ENCODE peak calls at places on chromosomes 6 and 20, in ten cellular contexts. G is fibroblast of mammary gland, A is heart right ventricle, L is B cell, N is astrocyte of the cerebellum, M is heart left ventricle, D is GM10248, Y is sigmoid colon, F is suprapubic skin, U is astrocyte. E is an unnamed sample.

GRCh38 chr20:14407336-14407735 is 69.9 kb upstream of the FLRT3 start:
- DNase-seq in G (no peak), A (no peak), L (no peak), N (no peak), M (no peak), D (no peak), Y (no peak), F (no peak), U (no peak), E (no peak)

GRCh38 chr6:54031194-54031593 is 80.0 kb upstream of the MLIP start:
- DNase-seq in G (no peak), A (no peak), L (no peak), N (no peak), M (no peak), D (no peak), Y (no peak), F (no peak), U (peak), E (no peak)

GRCh38 chr20:62223571-62223970 is 3.5 kb upstream of the HRH3 start:
- DNase-seq in G (no peak), A (no peak), L (no peak), N (no peak), M (no peak), D (no peak), Y (no peak), F (no peak), U (no peak), E (no peak)

GRCh38 chr6:157670466-157671186 is 152.4 kb upstream of the SNX9 start:
- DNase-seq in G (peak), A (peak), L (no peak), N (no peak), M (no peak), D (no peak), Y (peak), F (no peak), U (no peak), E (no peak)

GRCh38 chr6:100237881-100238280 is 226.8 kb downstream of the SIM1 start:
- DNase-seq in G (no peak), A (no peak), L (no peak), N (no peak), M (no peak), D (no peak), Y (no peak), F (no peak), U (peak), E (no peak)

GRCh38 chr20:21557246-21557982 is 43.5 kb upstream of the NKX2-2 start:
- DNase-seq in G (no peak), A (no peak), L (no peak), N (no peak), M (no peak), D (no peak), Y (no peak), F (no peak), U (no peak), E (no peak)

GRCh38 chr6:155412335-155412734 is 43.3 kb downstream of the NOX3 start:
- DNase-seq in G (peak), A (no peak), L (no peak), N (peak), M (no peak), D (no peak), Y (no peak), F (no peak), U (peak), E (no peak)

GRCh38 chr6:142374090-142374783 is 72.4 kb downstream of the ADGRG6 start:
- DNase-seq in G (no peak), A (no peak), L (no peak), N (no peak), M (no peak), D (no peak), Y (no peak), F (no peak), U (no peak), E (no peak)

GRCh38 chr6:27209659-27210269 is 37.7 kb upstream of the PRSS16 start:
- DNase-seq in G (peak), A (no peak), L (no peak), N (no peak), M (no peak), D (no peak), Y (no peak), F (no peak), U (no peak), E (no peak)

GRCh38 chr20:62428396-62429160 is 1.2 kb upstream of the RBBP8NL start:
- DNase-seq in G (no peak), A (no peak), L (no peak), N (no peak), M (no peak), D (no peak), Y (no peak), F (no peak), U (no peak), E (no peak)

GRCh38 chr6:82507112-82507511 is 143.5 kb downstream of the TPBG start:
- DNase-seq in G (peak), A (no peak), L (no peak), N (no peak), M (no peak), D (no peak), Y (no peak), F (no peak), U (peak), E (no peak)

GRCh38 chr20:48846516-48847492 is 19.0 kb upstream of the PREX1 start:
- DNase-seq in G (no peak), A (peak), L (peak), N (no peak), M (no peak), D (peak), Y (no peak), F (no peak), U (no peak), E (no peak)

GRCh38 chr6:146902846-146903245 is 301.4 kb upstream of the STXBP5 start:
- DNase-seq in G (no peak), A (no peak), L (no peak), N (no peak), M (no peak), D (no peak), Y (no peak), F (no peak), U (no peak), E (no peak)

GRCh38 chr20:54643761-54644160 is 168.4 kb downstream of the DOK5 start:
- DNase-seq in G (peak), A (no peak), L (no peak), N (peak), M (no peak), D (no peak), Y (no peak), F (no peak), U (peak), E (no peak)

GRCh38 chr6:105986998-105987397 is 99.1 kb upstream of the PRDM1 start:
- DNase-seq in G (peak), A (no peak), L (no peak), N (no peak), M (no peak), D (no peak), Y (no peak), F (no peak), U (no peak), E (no peak)

GRCh38 chr20:17794400-17794799 is 94.6 kb downstream of the BANF2 start:
- DNase-seq in G (no peak), A (no peak), L (no peak), N (no peak), M (no peak), D (no peak), Y (no peak), F (no peak), U (no peak), E (no peak)

GRCh38 chr6:10633216-10633615 is 61.2 kb downstream of the C6orf52 start:
- DNase-seq in G (peak), A (no peak), L (no peak), N (peak), M (no peak), D (peak), Y (no peak), F (no peak), U (peak), E (no peak)

GRCh38 chr6:148818939-148819575 is 72.2 kb downstream of the UST start:
- DNase-seq in G (peak), A (no peak), L (no peak), N (peak), M (no peak), D (no peak), Y (no peak), F (no peak), U (peak), E (no peak)

GRCh38 chr6:123215211-123215610 is 219.2 kb downstream of the CLVS2 start:
- DNase-seq in G (no peak), A (no peak), L (no peak), N (no peak), M (no peak), D (no peak), Y (no peak), F (no peak), U (no peak), E (no peak)

GRCh38 chr6:46042355-46042999 is 26.8 kb upstream of the CLIC5 start:
- DNase-seq in G (peak), A (peak), L (no peak), N (no peak), M (no peak), D (peak), Y (no peak), F (no peak), U (peak), E (no peak)

GRCh38 chr6:16564430-16564829 is 196.8 kb downstream of the ATXN1 start:
- DNase-seq in G (no peak), A (no peak), L (no peak), N (no peak), M (no peak), D (no peak), Y (no peak), F (no peak), U (peak), E (no peak)

GRCh38 chr6:101395345-101395744 is 1.8 kb downstream of the GRIK2 start:
- DNase-seq in G (no peak), A (no peak), L (no peak), N (no peak), M (no peak), D (no peak), Y (no peak), F (no peak), U (no peak), E (no peak)
- TF ChIP-seq CTCF in G (peak), A (no peak), L (no peak), N (no peak), M (peak), D (no peak), Y (no peak), F (no peak), U (peak), E (peak)

DNA sequence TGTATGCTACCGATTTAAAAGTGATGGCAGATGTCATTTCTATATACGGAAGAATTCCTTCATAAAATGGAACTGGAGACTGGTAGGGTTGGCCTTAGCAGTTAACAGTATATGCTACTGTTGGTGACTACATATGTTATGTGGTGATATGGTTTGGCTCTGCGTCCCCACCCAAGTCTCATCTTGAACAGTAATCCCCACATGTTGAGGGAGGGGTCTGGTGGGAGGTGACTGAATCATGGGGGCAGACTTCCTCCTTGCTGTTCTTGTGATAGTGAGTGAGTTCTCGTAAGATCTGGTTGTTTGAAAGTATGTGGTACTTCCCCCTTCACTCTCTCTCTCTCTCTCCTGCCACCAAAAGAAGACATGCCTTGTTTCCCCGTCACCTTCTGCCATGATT is 29.6 kb downstream of the RGS17 start:
- DNase-seq in G (no peak), A (no peak), L (no peak), N (no peak), M (no peak), D (no peak), Y (no peak), F (no peak), U (no peak), E (no peak)
- TF ChIP-seq CTCF in G (no peak), A (no peak), L (no peak), N (no peak), M (no peak), D (no peak), Y (no peak), F (no peak), U (no peak), E (no peak)

GRCh38 chr6:19452495-19452894 is 384.7 kb upstream of the ID4 start:
- DNase-seq in G (no peak), A (no peak), L (no peak), N (no peak), M (no peak), D (no peak), Y (no peak), F (no peak), U (no peak), E (no peak)
- TF ChIP-seq CTCF in G (peak), A (no peak), L (no peak), N (no peak), M (no peak), D (no peak), Y (no peak), F (no peak), U (no peak), E (no peak)

GRCh38 chr20:36883972-36884535 is 8.1 kb downstream of the TLDC2 start:
- DNase-seq in G (no peak), A (no peak), L (no peak), N (no peak), M (no peak), D (no peak), Y (no peak), F (no peak), U (no peak), E (no peak)
- TF ChIP-seq CTCF in G (no peak), A (no peak), L (no peak), N (no peak), M (no peak), D (no peak), Y (no peak), F (no peak), U (no peak), E (no peak)

DNA sequence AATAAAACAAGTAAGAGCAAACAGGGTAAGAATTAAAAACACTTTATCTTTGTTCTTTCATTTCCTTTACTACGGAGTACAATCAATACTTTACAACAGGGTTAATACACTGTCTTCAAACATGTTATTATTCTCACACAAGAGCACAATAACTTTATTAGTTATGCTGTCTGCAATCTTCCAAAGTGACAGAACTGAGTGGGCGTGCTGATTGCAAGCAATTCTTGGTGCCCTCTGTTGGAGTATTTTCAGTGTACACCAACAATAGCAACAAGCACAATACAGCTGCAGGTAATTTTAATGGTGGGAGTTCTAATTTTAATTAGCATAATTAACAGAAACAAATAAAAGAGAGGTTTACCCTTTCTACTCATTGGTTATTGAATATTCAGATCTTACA is 33.9 kb upstream of the PTPRK start:
- DNase-seq in G (peak), A (peak), L (no peak), N (no peak), M (no peak), D (no peak), Y (no peak), F (no peak), U (no peak), E (no peak)
- TF ChIP-seq CTCF in G (peak), A (no peak), L (no peak), N (peak), M (peak), D (no peak), Y (no peak), F (peak), U (no peak), E (peak)

GRCh38 chr6:169853196-169854082 is 102.0 kb downstream of the ERMARD start:
- DNase-seq in G (no peak), A (no peak), L (no peak), N (no peak), M (no peak), D (no peak), Y (no peak), F (no peak), U (no peak), E (peak)
- TF ChIP-seq CTCF in G (no peak), A (no peak), L (no peak), N (no peak), M (no peak), D (no peak), Y (no peak), F (no peak), U (no peak), E (no peak)

GRCh38 chr20:19249515-19249914 is 37.1 kb downstream of the SLC24A3 start:
- DNase-seq in G (peak), A (no peak), L (no peak), N (no peak), M (no peak), D (no peak), Y (no peak), F (no peak), U (no peak), E (no peak)
- TF ChIP-seq CTCF in G (no peak), A (no peak), L (no peak), N (no peak), M (peak), D (peak), Y (no peak), F (no peak), U (no peak), E (no peak)

GRCh38 chr6:135537782-135538301 is 40.3 kb upstream of the AHI1 start:
- DNase-seq in G (peak), A (no peak), L (no peak), N (peak), M (no peak), D (no peak), Y (no peak), F (no peak), U (peak), E (no peak)

GRCh38 chr6:135546206-135546605 is 48.7 kb upstream of the AHI1 start:
- DNase-seq in G (no peak), A (peak), L (no peak), N (no peak), M (no peak), D (no peak), Y (no peak), F (no peak), U (no peak), E (no peak)

GRCh38 chr6:135534773-135535380 is 37.3 kb upstream of the AHI1 start:
- DNase-seq in G (peak), A (no peak), L (no peak), N (peak), M (no peak), D (no peak), Y (no peak), F (no peak), U (peak), E (no peak)

GRCh38 chr6:135535989-135536414 is 38.5 kb upstream of the AHI1 start:
- DNase-seq in G (peak), A (peak), L (no peak), N (peak), M (no peak), D (peak), Y (no peak), F (no peak), U (peak), E (no peak)

DNA sequence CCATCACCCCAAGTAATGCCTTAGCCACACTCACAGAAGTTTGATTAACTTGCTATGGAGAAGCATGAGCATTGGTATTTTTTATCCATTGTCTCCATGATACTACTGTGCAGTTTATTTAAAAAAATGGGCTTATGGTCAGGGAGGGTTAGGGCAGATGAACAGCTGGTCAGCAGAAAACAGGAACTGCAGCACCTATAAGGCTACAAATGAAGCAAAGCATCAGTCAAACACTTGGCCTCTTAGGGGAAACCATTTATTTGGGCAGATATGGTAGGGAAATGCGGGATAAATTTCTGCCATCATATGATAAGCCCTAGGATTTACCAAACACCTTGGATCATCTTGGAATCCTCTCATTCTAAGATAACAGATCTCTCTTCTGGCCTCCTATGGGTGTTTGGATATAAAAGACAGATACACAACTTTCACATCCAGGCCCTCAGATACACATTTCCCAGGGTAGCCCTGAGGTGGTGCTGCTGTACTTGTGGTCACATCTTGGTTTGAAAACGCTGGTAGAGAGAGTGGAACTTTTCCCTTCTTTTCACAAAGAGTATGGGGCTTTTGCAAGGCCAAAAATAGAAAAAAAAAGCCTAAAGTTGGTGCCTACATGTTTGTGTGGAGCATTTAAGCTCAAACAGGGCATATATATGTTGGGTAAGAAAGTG is 42.8 kb upstream of the AHI1 start:
- DNase-seq in G (peak), A (peak), L (no peak), N (peak), M (no peak), D (no peak), Y (no peak), F (no peak), U (peak), E (no peak)
- TF ChIP-seq CTCF in G (peak), A (peak), L (no peak), N (peak), M (peak), D (peak), Y (no peak), F (no peak), U (peak), E (no peak)

E was measured in type B pancreatic cell.